ENCODE peak calls at places on chromosomes 7 and 10, in four cellular contexts. Q, I, W and A are unnamed samples.

GRCh38 chr7:82736633-82737032 is 293.1 kb upstream of the CACNA2D1 start:
- DNase-seq in W (no peak), Q (no peak), I (no peak), A (no peak)

GRCh38 chr10:131847241-131847783 is 53.5 kb upstream of the PPP2R2D start:
- DNase-seq in Q (no peak), W (peak), I (no peak), A (no peak)

GRCh38 chr7:1254281-1255082 is 21.8 kb downstream of the UNCX start:
- DNase-seq in I (no peak), Q (no peak), W (no peak), A (no peak)

GRCh38 chr7:131012477-131013031 is 278.5 kb upstream of the KLF14 start:
- DNase-seq in Q (no peak), W (no peak), I (no peak), A (no peak)

GRCh38 chr7:8433477-8434289 is at the start of gene NXPH1:
- DNase-seq in I (no peak), Q (peak), W (no peak), A (peak)

GRCh38 chr7:16905300-16906044 is 23.7 kb upstream of the AGR3 start:
- DNase-seq in I (no peak), W (no peak), Q (no peak), A (no peak)

GRCh38 chr10:6039711-6040110 is 22.5 kb downstream of the IL2RA start:
- DNase-seq in W (no peak), I (no peak), Q (no peak), A (no peak)

GRCh38 chr10:45373003-45373782 is 823 bp upstream of the ALOX5 start:
- DNase-seq in W (peak), Q (peak), I (no peak), A (no peak)

GRCh38 chr10:123581656-123582055 is 84.5 kb upstream of the GPR26 start:
- DNase-seq in Q (no peak), W (no peak), I (no peak), A (no peak)

GRCh38 chr10:3887404-3887803 is 102.4 kb upstream of the KLF6 start:
- DNase-seq in I (no peak), Q (no peak), W (no peak), A (no peak)

GRCh38 chr7:30975257-30975899 is 11.6 kb downstream of the GHRHR start:
- DNase-seq in Q (no peak), I (no peak), W (peak), A (no peak)

GRCh38 chr10:66218258-66218657 is 707.6 kb upstream of the LRRTM3 start:
- DNase-seq in Q (no peak), I (no peak), W (no peak), A (no peak)

GRCh38 chr10:35386594-35387174 is 50.4 kb downstream of the CCNY start:
- DNase-seq in Q (no peak), W (no peak), I (no peak), A (no peak)

GRCh38 chr10:29736325-29737208 is 101.8 kb upstream of the SVIL start:
- DNase-seq in Q (peak), W (peak), I (peak), A (no peak)

GRCh38 chr10:34008641-34009040 is 674.2 kb upstream of the NRP1 start:
- DNase-seq in W (no peak), I (no peak), Q (peak), A (no peak)

GRCh38 chr7:25073451-25073850 is 51.6 kb downstream of the CYCS start:
- DNase-seq in I (no peak), W (no peak), Q (no peak), A (no peak)

GRCh38 chr10:15370741-15371701 is at the start of gene FAM171A1:
- DNase-seq in W (no peak), Q (peak), I (peak), A (no peak)

GRCh38 chr10:17006631-17007161 is 122.9 kb downstream of the CUBN start:
- DNase-seq in Q (no peak), W (no peak), I (no peak), A (no peak)

GRCh38 chr7:1407883-1408282 is 51.4 kb downstream of the MICALL2 start:
- DNase-seq in W (no peak), I (no peak), Q (no peak), A (no peak)

GRCh38 chr10:123788981-123789380 is 102.6 kb downstream of the CPXM2 start:
- DNase-seq in Q (no peak), I (no peak), W (no peak), A (no peak)

GRCh38 chr7:25832456-25832855 is 319.5 kb upstream of the NFE2L3 start:
- DNase-seq in Q (no peak), W (no peak), I (no peak), A (peak)